ENCODE peak calls at places on chromosomes 3 and 15, in eight cellular contexts. O is GM12878, X is HL-60, B is HFF-Myc, E is foreskin fibroblast, L is stomach, H is HCT116, K is mucosa of descending colon. Q is an unnamed sample.

GRCh38 chr3:36212291-36212690 is 168.0 kb upstream of the STAC start:
- DNase-seq in O (no peak), X (no peak), B (peak; percentile 55), E (peak; percentile 68), L (no peak), H (no peak), K (no peak), Q (no peak)

GRCh38 chr3:147398841-147399534 is 7.4 kb downstream of the ZIC4 start:
- DNase-seq in O (no peak), X (no peak), B (no peak), E (no peak), L (no peak), H (peak; percentile 22), K (no peak), Q (no peak)

GRCh38 chr15:70480196-70480856 is 283.0 kb downstream of the UACA start:
- DNase-seq in O (no peak), X (peak; percentile 77), B (no peak), E (no peak), L (no peak), H (no peak), K (no peak), Q (no peak)

GRCh38 chr3:78999139-78999538 is 768.7 kb downstream of the ROBO1 start:
- DNase-seq in O (no peak), X (no peak), B (no peak), E (no peak), L (no peak), H (no peak), K (no peak), Q (no peak)

GRCh38 chr3:133136114-133137041 is 98.2 kb downstream of the TMEM108 start:
- DNase-seq in O (peak; percentile 50), X (no peak), B (no peak), E (peak; percentile 7), L (no peak), H (no peak), K (no peak), Q (no peak)

GRCh38 chr3:186671051-186671450 is 5.2 kb downstream of the HRG start:
- DNase-seq in O (no peak), X (no peak), B (no peak), E (no peak), L (no peak), H (no peak), K (no peak), Q (no peak)

GRCh38 chr3:32502089-32502943 is at the start of gene CMTM6:
- DNase-seq in O (no peak), X (peak; percentile 61), B (peak; percentile 15), E (peak; percentile 69), L (peak; percentile 84), H (peak; percentile 42), K (peak; percentile 86), Q (peak; percentile 91)

GRCh38 chr3:187737401-187738088 is 7.7 kb downstream of the BCL6 start:
- DNase-seq in O (no peak), X (peak; percentile 23), B (no peak), E (peak; percentile 67), L (peak; percentile 80), H (no peak), K (peak; percentile 83), Q (peak; percentile 87)

GRCh38 chr3:89851974-89852621 is 744.7 kb downstream of the EPHA3 start:
- DNase-seq in O (no peak), X (no peak), B (peak; percentile 2), E (no peak), L (peak; percentile 45), H (no peak), K (peak; percentile 34), Q (no peak)

GRCh38 chr3:2354702-2355101 is 256.0 kb downstream of the CNTN4 start:
- DNase-seq in O (no peak), X (no peak), B (no peak), E (no peak), L (no peak), H (no peak), K (no peak), Q (no peak)

GRCh38 chr3:2468816-2469215 is 370.1 kb downstream of the CNTN4 start:
- DNase-seq in O (no peak), X (no peak), B (no peak), E (no peak), L (no peak), H (no peak), K (no peak), Q (no peak)

GRCh38 chr15:96560246-96560895 is 229.9 kb downstream of the NR2F2 start:
- DNase-seq in O (no peak), X (no peak), B (no peak), E (no peak), L (no peak), H (no peak), K (no peak), Q (no peak)

GRCh38 chr3:168828943-168829342 is 733.2 kb upstream of the GOLIM4 start:
- DNase-seq in O (no peak), X (no peak), B (no peak), E (no peak), L (no peak), H (no peak), K (no peak), Q (no peak)

GRCh38 chr3:114649331-114649730 is 355.5 kb downstream of the TIGIT start:
- DNase-seq in O (no peak), X (no peak), B (peak; percentile 65), E (peak; percentile 45), L (no peak), H (peak; percentile 97), K (no peak), Q (no peak)

DNA sequence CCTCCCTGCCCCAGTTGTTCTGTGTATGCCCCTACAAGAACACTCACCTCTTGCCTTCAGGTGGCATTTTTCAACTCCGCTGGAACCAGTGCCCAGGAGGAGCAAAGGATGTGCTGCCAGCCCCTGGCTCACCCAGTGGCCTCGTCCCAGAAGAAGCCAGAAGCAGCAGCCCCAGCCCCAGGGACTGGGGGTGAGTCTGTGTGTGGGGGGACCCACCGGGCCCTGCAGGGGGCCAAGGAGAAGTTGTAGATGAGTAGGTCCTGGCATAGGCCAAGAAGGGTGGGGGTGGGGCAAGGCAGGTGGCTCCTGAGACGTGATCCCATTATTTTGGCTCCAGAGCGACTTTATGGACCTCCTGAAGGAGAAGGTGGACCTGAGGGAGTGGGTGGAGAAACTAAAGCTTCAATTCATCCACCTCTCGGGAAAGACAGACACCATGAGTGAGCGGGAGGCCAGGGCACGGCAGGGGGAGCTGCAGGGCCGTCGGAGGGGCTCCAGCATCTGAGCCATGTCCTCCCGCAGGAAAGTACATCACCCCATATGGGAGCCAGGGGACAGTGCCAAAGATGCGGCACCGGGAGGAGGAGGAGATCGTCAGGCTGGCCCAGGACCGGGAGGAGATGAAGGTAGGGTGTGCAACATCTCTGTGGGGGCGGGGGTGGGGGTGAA is 29.3 kb downstream of the NGRN start:
- DNase-seq in O (no peak), X (no peak), B (no peak), E (no peak), L (no peak), H (no peak), K (no peak), Q (peak; percentile 73)
- TF ChIP-seq CTCF in O (no peak), X (no peak), B (no peak), E (peak; percentile 20), L (no peak), H (no peak), K (no peak), Q (no peak)

DNA sequence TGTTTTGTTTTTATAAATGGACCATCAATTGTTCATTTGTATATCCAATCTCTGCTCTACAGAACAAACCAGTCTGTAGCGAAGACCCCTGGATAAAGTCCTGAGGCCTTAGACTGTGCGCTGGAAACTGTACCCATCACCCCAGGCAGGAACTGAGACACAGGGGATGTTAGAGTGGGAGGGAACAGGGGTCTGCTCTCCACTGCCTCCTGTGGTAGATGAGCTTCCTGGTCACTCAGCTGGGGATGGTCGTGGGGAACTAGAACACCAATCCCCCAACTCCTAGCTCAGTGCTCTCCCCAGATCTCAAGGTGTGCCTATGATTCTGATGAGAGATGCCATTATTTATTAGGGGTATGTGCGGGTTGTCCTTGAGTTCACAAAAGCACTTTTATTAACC is 340.2 kb upstream of the IGF1R start:
- DNase-seq in O (no peak), X (no peak), B (no peak), E (no peak), L (no peak), H (no peak), K (no peak), Q (peak; percentile 62)
- TF ChIP-seq CTCF in O (no peak), X (no peak), B (peak; percentile 11), E (no peak), L (no peak), H (peak; percentile 23), K (no peak), Q (no peak)

DNA sequence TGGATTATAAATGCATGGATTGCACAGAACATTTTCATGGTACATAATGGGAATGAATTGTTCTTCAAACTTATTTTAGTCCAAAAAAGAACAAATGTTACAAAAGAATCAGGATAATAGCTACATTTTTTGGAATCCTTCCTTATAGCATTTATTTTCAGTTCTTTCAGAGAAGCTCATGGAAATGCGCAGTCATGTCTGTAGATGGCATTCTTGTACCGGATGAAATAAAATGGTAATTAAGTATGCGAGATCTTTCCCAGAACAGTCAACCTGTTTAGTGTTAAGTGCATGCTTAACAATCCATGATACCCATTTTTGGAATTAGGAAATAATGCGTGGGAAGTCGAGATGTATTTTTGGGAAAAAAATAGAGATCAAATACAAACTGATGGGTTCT is 38.2 kb upstream of the GOLGA8B start:
- DNase-seq in O (no peak), X (no peak), B (no peak), E (peak; percentile 26), L (no peak), H (peak; percentile 13), K (no peak), Q (no peak)
- TF ChIP-seq CTCF in O (no peak), X (no peak), B (peak; percentile 36), E (peak; percentile 36), L (no peak), H (peak; percentile 17), K (no peak), Q (peak; percentile 56)

GRCh38 chr15:29821416-29822099 is 710 bp downstream of the TJP1 start:
- DNase-seq in O (no peak), X (no peak), B (no peak), E (peak; percentile 77), L (peak; percentile 84), H (peak; percentile 70), K (peak; percentile 82), Q (peak; percentile 89)

GRCh38 chr15:29822685-29823459 is 604 bp upstream of the TJP1 start:
- DNase-seq in O (no peak), X (no peak), B (no peak), E (peak; percentile 84), L (peak; percentile 72), H (peak; percentile 52), K (peak; percentile 80), Q (no peak)

GRCh38 chr15:29819979-29820801 is 2.1 kb downstream of the TJP1 start:
- DNase-seq in O (no peak), X (no peak), B (no peak), E (no peak), L (no peak), H (no peak), K (no peak), Q (no peak)

GRCh38 chr15:29820802-29821160 is 1.5 kb downstream of the TJP1 start:
- DNase-seq in O (no peak), X (no peak), B (no peak), E (no peak), L (no peak), H (no peak), K (no peak), Q (no peak)

DNA sequence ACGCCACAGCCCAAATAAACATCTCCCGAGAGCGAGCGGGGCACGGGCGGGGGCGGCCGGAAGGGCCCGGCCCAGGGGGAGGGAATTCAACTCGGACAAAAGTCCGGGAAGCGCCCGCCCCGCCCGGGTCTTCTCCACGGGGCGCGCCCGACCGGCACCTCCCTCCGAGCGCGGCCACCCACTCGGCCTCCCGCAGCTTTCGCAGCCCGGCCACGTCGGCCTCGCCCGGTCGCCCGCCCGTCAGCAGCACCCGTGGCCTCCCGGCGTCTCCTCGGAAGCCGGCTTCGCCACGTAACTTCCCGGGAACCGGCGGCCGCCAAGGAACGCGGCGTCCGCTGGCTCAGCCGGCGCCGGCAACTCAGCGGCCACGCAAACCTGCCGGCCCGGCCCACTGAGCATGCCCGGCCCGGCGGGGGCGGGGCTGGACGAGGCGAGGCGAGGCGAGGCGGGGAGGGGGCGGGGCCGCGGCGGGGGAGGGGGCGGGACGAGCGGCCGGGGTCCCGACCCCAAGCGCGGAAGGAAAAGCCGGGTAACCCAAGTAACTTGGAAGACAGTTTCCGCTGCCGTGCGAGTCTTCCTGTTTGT is at the start of gene TJP1:
- DNase-seq in O (no peak), X (no peak), B (no peak), E (peak; percentile 75), L (peak; percentile 83), H (no peak), K (peak; percentile 87), Q (peak; percentile 93)
- TF ChIP-seq CTCF in O (no peak), X (no peak), B (no peak), E (no peak), L (no peak), H (no peak), K (no peak), Q (no peak)